ENCODE peak calls at places on chromosomes 5 and 9, in ten cellular contexts. Z, X, U, K, A, B, N, V, T and L are unnamed samples.

GRCh38 chr5:1075931-1076330 is 35.9 kb downstream of the SLC12A7 start:
- DNase-seq in B (no peak), N (no peak), K (no peak), U (no peak), Z (no peak), V (no peak), T (no peak), A (no peak), X (no peak), L (no peak)

GRCh38 chr5:168931638-168932345 is 352.6 kb upstream of the PANK3 start:
- DNase-seq in Z (no peak), T (no peak), N (no peak), A (no peak), B (no peak), V (no peak), K (no peak), X (no peak), U (no peak), L (no peak)

GRCh38 chr5:54115768-54116403 is 194.5 kb downstream of the ARL15 start:
- DNase-seq in B (peak; percentile 21), V (no peak), X (no peak), Z (no peak), U (no peak), A (no peak), K (no peak), T (no peak), N (no peak), L (no peak)

GRCh38 chr5:146751781-146752401 is 126.7 kb downstream of the PPP2R2B start:
- DNase-seq in A (no peak), Z (no peak), B (no peak), K (no peak), T (no peak), X (no peak), V (peak; percentile 26), N (no peak), U (peak; percentile 25), L (no peak)

GRCh38 chr5:67404261-67405100 is 207.9 kb upstream of the CD180 start:
- DNase-seq in Z (no peak), A (no peak), U (no peak), V (no peak), T (no peak), N (peak; percentile 8), B (peak; percentile 90), X (no peak), K (no peak), L (no peak)

GRCh38 chr5:149371296-149371962 is 7.7 kb downstream of the IL17B start:
- DNase-seq in U (peak; percentile 72), Z (no peak), K (peak; percentile 84), V (peak; percentile 72), T (peak; percentile 15), X (peak; percentile 85), A (peak; percentile 88), B (peak; percentile 59), N (peak; percentile 61), L (peak; percentile 73)

GRCh38 chr5:1152771-1153282 is 41.0 kb upstream of the SLC12A7 start:
- DNase-seq in K (no peak), B (no peak), A (no peak), T (no peak), X (no peak), U (no peak), N (no peak), V (no peak), Z (peak; percentile 40), L (no peak)

GRCh38 chr5:591746-592145 is 20.4 kb upstream of the CEP72 start:
- DNase-seq in T (no peak), K (no peak), N (no peak), Z (no peak), X (no peak), B (no peak), A (peak; percentile 29), U (no peak), V (no peak), L (no peak)

GRCh38 chr9:109167716-109168115 is 667 bp upstream of the FRRS1L start:
- DNase-seq in X (no peak), N (no peak), K (no peak), T (no peak), U (no peak), B (no peak), A (no peak), Z (no peak), V (no peak), L (no peak)

GRCh38 chr5:14492341-14492964 is 89.1 kb upstream of the OTULINL start:
- DNase-seq in V (no peak), U (no peak), T (no peak), X (no peak), Z (no peak), N (no peak), B (no peak), A (no peak), K (no peak), L (no peak)

GRCh38 chr5:14870347-14871083 is 1.1 kb downstream of the ANKH start:
- DNase-seq in A (peak; percentile 80), B (peak; percentile 19), U (peak; percentile 69), X (no peak), K (no peak), V (peak; percentile 31), T (no peak), Z (peak; percentile 37), N (no peak), L (no peak)

GRCh38 chr9:32251539-32251938 is 132.9 kb upstream of the ACO1 start:
- DNase-seq in Z (peak; percentile 17), B (peak; percentile 58), U (peak; percentile 38), N (peak; percentile 80), X (peak; percentile 61), V (peak; percentile 41), T (peak; percentile 24), K (peak; percentile 19), A (no peak), L (peak; percentile 27)

GRCh38 chr9:93094294-93095204 is 1.5 kb upstream of the CARD19 start:
- DNase-seq in X (no peak), T (no peak), Z (no peak), V (no peak), B (peak; percentile 26), U (peak; percentile 63), N (no peak), K (no peak), A (peak; percentile 90), L (peak; percentile 55)
- TF ChIP-seq POLR2A in X (no peak), T (no peak), Z (no peak), V (no peak), B (no peak), U (no peak), N (no peak), K (peak; percentile 75), A (no peak), L (no peak)

GRCh38 chr9:38507587-38507986 is 83.3 kb upstream of the IGFBPL1 start:
- DNase-seq in T (no peak), Z (no peak), B (no peak), V (no peak), U (no peak), K (no peak), A (no peak), X (no peak), N (no peak), L (no peak)
- TF ChIP-seq POLR2AphosphoS5 in T (no peak), Z (no peak), B (no peak), V (no peak), U (no peak), K (no peak), A (no peak), X (no peak), N (no peak), L (no peak)

GRCh38 chr5:96775689-96776088 is 32.1 kb downstream of the ERAP1 start:
- DNase-seq in K (no peak), V (no peak), U (no peak), A (no peak), B (no peak), T (no peak), N (no peak), X (no peak), Z (no peak), L (no peak)
- TF ChIP-seq POLR2A in K (no peak), V (no peak), U (no peak), A (no peak), B (no peak), T (no peak), N (no peak), X (no peak), Z (no peak), L (no peak)

DNA sequence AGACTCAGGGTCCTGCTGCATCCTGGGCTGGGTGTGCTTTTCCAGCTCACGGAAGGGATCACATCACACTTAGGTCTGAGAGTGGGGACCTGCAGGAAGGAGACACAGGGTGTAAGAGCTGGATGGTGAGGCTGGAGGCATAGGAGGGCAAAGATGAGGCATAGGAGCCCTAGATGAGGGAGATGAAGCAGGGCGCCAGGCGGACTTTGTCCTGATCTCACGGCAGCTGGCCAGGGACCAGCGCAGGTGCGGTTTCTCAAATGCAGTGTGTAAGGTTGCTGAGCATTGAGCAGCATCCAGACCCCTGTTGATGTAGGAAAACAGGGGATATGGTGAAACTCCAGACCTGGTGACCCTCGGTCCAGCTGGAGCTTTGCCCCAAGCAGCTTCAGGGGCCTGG is 156.5 kb downstream of the PSAT1 start:
- DNase-seq in U (no peak), V (no peak), T (no peak), N (no peak), K (no peak), Z (no peak), A (no peak), X (no peak), B (no peak), L (no peak)
- TF ChIP-seq POLR2AphosphoS5 in U (no peak), V (no peak), T (no peak), N (no peak), K (no peak), Z (no peak), A (no peak), X (no peak), B (no peak), L (no peak)

GRCh38 chr5:142145106-142145900 is 36.7 kb downstream of the NDFIP1 start:
- DNase-seq in A (no peak), X (peak; percentile 63), B (peak; percentile 71), N (peak; percentile 44), K (peak; percentile 24), U (peak; percentile 61), T (peak; percentile 45), V (peak; percentile 66), Z (peak; percentile 58), L (peak; percentile 14)

GRCh38 chr5:142151436-142152382 is 43.1 kb downstream of the NDFIP1 start:
- DNase-seq in X (no peak), A (no peak), U (peak; percentile 41), T (peak; percentile 63), K (peak; percentile 16), V (peak; percentile 59), N (peak; percentile 48), B (peak; percentile 83), Z (peak; percentile 57), L (no peak)

GRCh38 chr5:142152383-142152730 is 43.8 kb downstream of the NDFIP1 start:
- DNase-seq in V (no peak), A (no peak), K (no peak), N (no peak), X (no peak), T (peak; percentile 26), B (no peak), Z (no peak), U (no peak), L (no peak)

GRCh38 chr5:142150431-142150830 is 41.9 kb downstream of the NDFIP1 start:
- DNase-seq in V (no peak), A (no peak), U (no peak), X (no peak), K (no peak), N (no peak), T (no peak), Z (no peak), B (no peak), L (no peak)

DNA sequence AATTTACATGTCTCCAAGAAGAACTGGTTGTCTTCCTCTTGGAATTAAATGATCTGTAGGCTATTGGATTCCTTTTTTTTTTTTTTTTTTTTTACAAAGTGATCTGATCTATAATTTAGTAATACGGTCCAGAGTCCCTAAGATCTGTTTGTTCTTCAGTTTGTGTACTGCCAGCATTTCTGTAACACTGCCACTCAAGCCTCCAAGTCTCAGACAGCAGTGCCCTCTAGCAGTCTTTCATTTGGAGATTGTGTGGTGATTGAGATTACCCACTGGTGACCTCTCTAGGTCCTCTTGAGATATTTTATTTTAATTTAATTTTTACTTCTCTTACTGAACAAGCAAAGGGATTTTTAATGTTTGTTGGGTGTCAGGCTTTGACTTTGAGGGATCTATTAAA is 40.8 kb downstream of the NDFIP1 start:
- DNase-seq in Z (no peak), K (no peak), N (no peak), V (no peak), A (no peak), T (no peak), X (no peak), B (no peak), U (no peak), L (no peak)
- TF ChIP-seq POLR2A in Z (no peak), K (no peak), N (no peak), V (no peak), A (no peak), T (no peak), X (no peak), B (no peak), U (no peak), L (no peak)